ENCODE peak calls at places on chromosomes 13 and 19, in five cellular contexts. X is prostate gland; U is activated T-cell treated with anti-CD3 and anti-CD28 coated beads for 48 hours; K is Daoy; H is activated T-helper 1 cell treated with anti-CD3 and anti-CD28 coated beads, Interleukin-12 subunit alpha, Interleukin-12 subunit beta, Interleukin-2, Interleukin-4 antibody, amounts not matched to agents 30 ng/mL and 10 ng/mL and 1 ng/mL, durations not matched to agents 14 hours and 24 hours and 36 hours. T is an unnamed sample.

GRCh38 chr13:97028441-97029299 is 34.4 kb upstream of the OXGR1 start:
- DNase-seq in X (peak; percentile 39), U (peak; percentile 5), K (peak; percentile 21), H (peak; percentile 1), T (peak; percentile 42)

GRCh38 chr19:38736413-38737280 is 7.6 kb downstream of the CAPN12 start:
- DNase-seq in X (peak; percentile 49), U (peak; percentile 66), K (peak; percentile 57), H (peak; percentile 38), T (no peak)

GRCh38 chr19:56076413-56076998 is 44.6 kb downstream of the ZNF787 start:
- DNase-seq in X (peak; percentile 33), U (no peak), K (peak; percentile 57), H (no peak), T (peak; percentile 68)

GRCh38 chr13:114146173-114146572 is 13.8 kb upstream of the RASA3 start:
- DNase-seq in X (no peak), U (no peak), K (no peak), H (no peak), T (no peak)

GRCh38 chr19:16268676-16269319 is 55.8 kb upstream of the KLF2 start:
- DNase-seq in X (no peak), U (no peak), K (no peak), H (no peak), T (no peak)

GRCh38 chr13:66068683-66069082 is 1161.5 kb downstream of the PCDH9 start:
- DNase-seq in X (no peak), U (no peak), K (no peak), H (no peak), T (no peak)

GRCh38 chr19:28488006-28488405 is 724.9 kb downstream of the UQCRFS1 start:
- DNase-seq in X (no peak), U (no peak), K (no peak), H (no peak), T (no peak)

GRCh38 chr13:76454991-76455390 is 431.2 kb downstream of the KCTD12 start:
- DNase-seq in X (no peak), U (no peak), K (no peak), H (no peak), T (no peak)

GRCh38 chr19:51025401-51025800 is 1.0 kb downstream of the KLK11 start:
- DNase-seq in X (no peak), U (no peak), K (no peak), H (no peak), T (no peak)

GRCh38 chr13:75399168-75399878 is 82.6 kb downstream of the TBC1D4 start:
- DNase-seq in X (no peak), U (no peak), K (no peak), H (no peak), T (no peak)

GRCh38 chr13:61252213-61252612 is 163.4 kb downstream of the PCDH20 start:
- DNase-seq in X (no peak), U (no peak), K (no peak), H (no peak), T (no peak)

GRCh38 chr19:46759817-46760333 is 13.6 kb upstream of the STRN4 start:
- DNase-seq in X (peak; percentile 64), U (no peak), K (no peak), H (no peak), T (no peak)

GRCh38 chr13:57045816-57046691 is 94.7 kb upstream of the PRR20A start:
- DNase-seq in X (no peak), U (no peak), K (no peak), H (no peak), T (no peak)

GRCh38 chr13:47588676-47589075 is 412.4 kb downstream of the SUCLA2 start:
- DNase-seq in X (no peak), U (no peak), K (no peak), H (no peak), T (no peak)